ENCODE peak calls at places on chromosomes 4 and X, in five cellular contexts. M, F, B, P and J are unnamed samples.

GRCh38 chr4:72107456-72107855 is 75.7 kb downstream of the NPFFR2 start:
- DNase-seq in M (no peak), F (no peak), B (no peak), P (no peak), J (no peak)

GRCh38 chr4:136750898-136751297 is 781.4 kb downstream of the PCDH18 start:
- DNase-seq in B (peak; percentile 60), M (no peak), P (no peak), F (no peak), J (no peak)

GRCh38 chr4:145937990-145938611 is 522 bp downstream of the ZNF827 start:
- DNase-seq in M (no peak), P (no peak), B (peak; percentile 43), F (peak; percentile 60), J (no peak)

GRCh38 chr4:158410272-158410671 is 111.4 kb upstream of the RXFP1 start:
- DNase-seq in F (peak; percentile 5), B (peak; percentile 62), M (peak; percentile 13), P (no peak), J (no peak)

GRCh38 chrX:47991263-47992092 is 12.3 kb downstream of the ZNF182 start:
- DNase-seq in P (no peak), M (peak; percentile 11), F (no peak), B (peak; percentile 80), J (peak; percentile 22)

GRCh38 chr4:149645790-149646189 is 169.9 kb downstream of the IQCM start:
- DNase-seq in M (no peak), F (peak; percentile 37), B (no peak), P (no peak), J (no peak)

GRCh38 chrX:15511563-15511962 is 11.0 kb downstream of the BMX start:
- DNase-seq in P (no peak), F (peak; percentile 69), B (peak; percentile 15), M (no peak), J (no peak)

GRCh38 chr4:138510053-138510452 is 267.9 kb upstream of the SLC7A11 start:
- DNase-seq in B (peak; percentile 39), F (no peak), P (no peak), M (no peak), J (no peak)

GRCh38 chrX:153609917-153610833 is 11.2 kb upstream of the CCNQ start:
- DNase-seq in F (peak; percentile 86), M (no peak), B (peak; percentile 48), P (peak; percentile 18), J (peak; percentile 23)

GRCh38 chr4:122052714-122053113 is 99.4 kb upstream of the BLTP1 start:
- DNase-seq in P (no peak), F (no peak), B (no peak), M (no peak), J (no peak)

GRCh38 chr4:85514783-85515182 is 39.8 kb downstream of the ARHGAP24 start:
- DNase-seq in M (no peak), B (peak; percentile 16), P (no peak), F (no peak), J (no peak)
- H3K4me3 ChIP-seq in M (no peak overlapping the region), B (peak overlapping the region; percentile 16), P (no peak overlapping the region), F (no peak overlapping the region), J (no peak overlapping the region)

GRCh38 chrX:110401142-110401541 is 42.5 kb downstream of the RTL9 start:
- DNase-seq in F (no peak), M (no peak), B (no peak), P (no peak), J (no peak)
- TF ChIP-seq CTCF in F (no peak), M (no peak), B (no peak), P (no peak), J (no peak)

GRCh38 chr4:56435001-56435747 is at the start of gene PPAT:
- DNase-seq in B (peak; percentile 98), P (peak; percentile 90), F (peak; percentile 99), M (peak; percentile 83), J (peak; percentile 90)
- H3K4me3 ChIP-seq in B (peak within 1 kb of the TSS; percentile 65), P (peak within 1 kb of the TSS; percentile 86), F (peak within 1 kb of the TSS; percentile 82), M (peak within 1 kb of the TSS; percentile 91), J (peak within 1 kb of the TSS; percentile 85)

GRCh38 chrX:25020391-25021131 is 4.8 kb upstream of the ARX start:
- DNase-seq in M (no peak), P (no peak), F (peak; percentile 90), B (no peak), J (no peak)
- TF ChIP-seq CTCF in M (peak; percentile 45), P (peak; percentile 45), F (peak; percentile 99), B (peak; percentile 34), J (peak; percentile 53)

DNA sequence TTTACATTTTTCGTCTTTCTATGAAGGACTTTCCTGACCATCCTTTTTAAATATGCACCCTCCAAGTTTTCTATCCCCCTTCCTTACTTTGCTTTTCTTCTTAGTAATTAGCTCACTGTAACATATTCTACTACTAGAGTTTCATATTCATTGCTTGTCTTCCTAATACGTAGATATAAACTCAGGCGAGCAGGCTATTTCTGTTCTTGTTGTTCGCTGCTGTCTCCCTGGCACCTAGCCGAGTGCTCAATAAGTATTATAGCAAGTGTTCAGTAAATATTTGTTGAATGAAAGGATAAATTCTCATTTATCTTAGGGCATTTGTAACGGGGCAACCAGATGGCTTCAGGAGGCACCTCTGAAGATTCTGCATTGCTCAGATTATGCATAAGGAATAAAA is 6.8 kb upstream of the RHOH start:
- DNase-seq in P (no peak), B (no peak), F (no peak), M (no peak), J (no peak)
- H3K4me3 ChIP-seq in P (no peak overlapping the region), B (no peak overlapping the region), F (no peak overlapping the region), M (no peak overlapping the region), J (no peak overlapping the region)

GRCh38 chr4:108328033-108328732 is 159.5 kb upstream of the LEF1 start:
- DNase-seq in P (no peak), M (no peak), F (no peak), B (no peak), J (no peak)

GRCh38 chr4:108322497-108322896 is 153.8 kb upstream of the LEF1 start:
- DNase-seq in P (no peak), B (no peak), M (no peak), F (no peak), J (no peak)

GRCh38 chr4:108320066-108320465 is 151.3 kb upstream of the LEF1 start:
- DNase-seq in F (no peak), B (no peak), P (no peak), M (no peak), J (no peak)

GRCh38 chr4:108324450-108324849 is 155.7 kb upstream of the LEF1 start:
- DNase-seq in P (no peak), M (no peak), F (no peak), B (no peak), J (no peak)

GRCh38 chr4:108325561-108325960 is 156.8 kb upstream of the LEF1 start:
- DNase-seq in F (no peak), P (no peak), B (no peak), M (no peak), J (no peak)
- TF ChIP-seq CTCF in F (no peak), P (no peak), B (no peak), M (no peak), J (no peak)

DNA sequence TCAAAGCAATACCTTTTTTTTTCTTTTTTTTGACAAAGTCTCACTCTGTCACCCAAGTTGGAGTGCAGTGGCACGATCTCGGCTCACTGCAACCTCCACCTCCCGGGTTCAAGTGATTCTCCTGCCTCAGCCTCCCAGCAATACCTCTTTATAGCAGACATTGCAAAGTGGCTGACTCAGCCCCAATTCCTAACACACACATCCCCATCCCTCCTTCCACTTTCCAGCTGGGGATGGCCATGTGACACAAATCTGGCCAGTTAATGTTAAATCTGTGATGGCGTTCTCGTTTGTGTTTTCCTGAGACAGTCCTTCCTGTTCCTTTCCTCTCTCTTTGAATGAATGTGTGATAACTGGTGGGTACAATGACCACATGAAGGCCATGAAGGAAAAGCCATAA is 276.2 kb upstream of the KLF3 start:
- DNase-seq in F (no peak), B (no peak), P (no peak), M (no peak), J (no peak)
- H3K4me3 ChIP-seq in F (no peak overlapping the region), B (no peak overlapping the region), P (no peak overlapping the region), M (no peak overlapping the region), J (no peak overlapping the region)

GRCh38 chr4:175657571-175657970 is 154.5 kb downstream of the GPM6A start:
- DNase-seq in F (no peak), M (no peak), P (no peak), B (no peak), J (no peak)
- TF ChIP-seq CTCF in F (no peak), M (no peak), P (no peak), B (no peak), J (no peak)

DNA sequence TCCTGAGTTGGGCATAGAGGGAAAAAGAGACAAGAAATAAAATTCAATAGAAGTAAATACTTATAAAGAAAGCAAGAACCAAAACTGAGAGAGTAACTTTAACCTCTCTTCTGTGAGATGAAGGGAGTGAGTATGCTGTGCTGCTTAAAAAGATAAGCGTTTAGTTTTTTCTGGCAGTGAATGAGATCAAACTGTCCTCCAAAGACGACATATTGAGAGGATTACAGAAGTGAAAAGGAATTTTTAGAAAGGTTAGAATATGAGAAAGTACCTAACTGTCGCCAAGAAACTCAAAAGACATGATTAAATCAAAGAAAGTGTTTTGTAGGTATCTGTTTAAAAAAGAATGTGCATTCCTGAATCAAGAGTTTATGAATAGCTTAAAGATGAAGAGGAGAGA is 16.0 kb downstream of the GAB1 start:
- DNase-seq in F (no peak), B (peak; percentile 34), M (no peak), P (no peak), J (no peak)
- H3K4me3 ChIP-seq in F (no peak overlapping the region), B (no peak overlapping the region), M (no peak overlapping the region), P (no peak overlapping the region), J (no peak overlapping the region)